ENCODE peak calls at places on chromosomes 6 and 20, in seven cellular contexts. C is Calu3; Y is naive B cell; E is NCI-H345; M is GM20000; W is naive thymus-derived CD8-positive, alpha-beta T cell; Q is stimulated activated CD4-positive, alpha-beta T cell treated with anti-CD3 and anti-CD28 coated beads, Interleukin-1b, Interleukin-23, amount 100 ng/mL, for 24 hours. K is an unnamed sample.

GRCh38 chr6:56860466-56860865 is 94.4 kb upstream of the BEND6 start:
- DNase-seq in C (peak), Y (no peak), E (no peak), M (no peak), W (no peak), Q (no peak), K (peak)

GRCh38 chr20:36408219-36408618 is 102.1 kb downstream of the DLGAP4 start:
- DNase-seq in C (peak), Y (no peak), E (peak), M (no peak), W (no peak), Q (no peak), K (peak)

GRCh38 chr6:137051790-137052472 is 7.2 kb upstream of the IL20RA start:
- DNase-seq in C (no peak), Y (no peak), E (no peak), M (no peak), W (no peak), Q (no peak), K (no peak)

GRCh38 chr6:25450469-25451198 is 171.5 kb downstream of the CARMIL1 start:
- DNase-seq in C (no peak), Y (no peak), E (no peak), M (no peak), W (no peak), Q (no peak), K (no peak)

GRCh38 chr20:58148891-58149290 is 79.6 kb downstream of the ANKRD60 start:
- DNase-seq in C (no peak), Y (no peak), E (no peak), M (no peak), W (no peak), Q (no peak), K (no peak)

GRCh38 chr6:136775081-136775480 is 17.2 kb downstream of the MAP3K5 start:
- DNase-seq in C (no peak), Y (no peak), E (no peak), M (no peak), W (no peak), Q (no peak), K (no peak)

GRCh38 chr6:165091121-165091785 is 218.2 kb downstream of the C6orf118 start:
- DNase-seq in C (no peak), Y (no peak), E (no peak), M (no peak), W (no peak), Q (no peak), K (no peak)

GRCh38 chr6:100904316-100904715 is 23.2 kb upstream of the ASCC3 start:
- DNase-seq in C (peak), Y (no peak), E (no peak), M (no peak), W (no peak), Q (no peak), K (no peak)

GRCh38 chr20:58969439-58969838 is 11.6 kb upstream of the NELFCD start:
- DNase-seq in C (no peak), Y (no peak), E (no peak), M (no peak), W (no peak), Q (no peak), K (no peak)

GRCh38 chr6:168221000-168221399 is 98.6 kb downstream of the DACT2 start:
- DNase-seq in C (no peak), Y (no peak), E (peak), M (no peak), W (no peak), Q (no peak), K (no peak)

GRCh38 chr20:63552481-63553249 is 1.3 kb upstream of the FNDC11 start:
- DNase-seq in C (no peak), Y (peak), E (no peak), M (no peak), W (peak), Q (no peak), K (no peak)

GRCh38 chr20:23613676-23614075 is 8.0 kb upstream of the CST9 start:
- DNase-seq in C (no peak), Y (no peak), E (no peak), M (no peak), W (no peak), Q (no peak), K (no peak)

GRCh38 chr6:41518118-41518517 is 28.1 kb upstream of the FOXP4 start:
- DNase-seq in C (no peak), Y (no peak), E (no peak), M (no peak), W (no peak), Q (no peak), K (no peak)